ENCODE peak calls at places on chromosomes 5 and 9, in five cellular contexts. One of them, this sample, is unnamed.

GRCh38 chr9:106886111-106887046 is 23.4 kb downstream of the ZNF462 start:
- DNase-seq in GM12878: no peak
- DNase-seq in A549: no peak
- DNase-seq in SK-N-SH: no peak
- DNase-seq in K562: no peak
- DNase-seq in this sample: peak; percentile 45

GRCh38 chr9:77980622-77981021 is 51.0 kb downstream of the GNAQ start:
- DNase-seq in K562: no peak
- DNase-seq in GM12878: no peak
- DNase-seq in SK-N-SH: no peak
- DNase-seq in A549: no peak
- DNase-seq in this sample: peak; percentile 81

GRCh38 chr5:43202380-43202779 is 10.4 kb downstream of the NIM1K start:
- DNase-seq in SK-N-SH: no peak
- DNase-seq in GM12878: no peak
- DNase-seq in A549: no peak
- DNase-seq in K562: peak; percentile 8
- DNase-seq in this sample: no peak

GRCh38 chr9:130825051-130825651 is 9.9 kb upstream of the ABL1 start:
- DNase-seq in K562: peak; percentile 91
- DNase-seq in A549: no peak
- DNase-seq in GM12878: no peak
- DNase-seq in SK-N-SH: peak; percentile 42
- DNase-seq in this sample: peak; percentile 84

GRCh38 chr9:38662763-38663593 is 42.6 kb upstream of the ANKRD18A start:
- DNase-seq in A549: no peak
- DNase-seq in GM12878: no peak
- DNase-seq in SK-N-SH: peak; percentile 36
- DNase-seq in K562: no peak
- DNase-seq in this sample: no peak

GRCh38 chr5:150065886-150066285 is 20.5 kb downstream of the CSF1R start:
- DNase-seq in GM12878: no peak
- DNase-seq in K562: no peak
- DNase-seq in SK-N-SH: no peak
- DNase-seq in A549: no peak
- DNase-seq in this sample: peak; percentile 15

GRCh38 chr5:133610489-133611356 is 1.6 kb downstream of the FSTL4 start:
- DNase-seq in SK-N-SH: peak; percentile 87
- DNase-seq in A549: peak; percentile 82
- DNase-seq in K562: peak; percentile 70
- DNase-seq in GM12878: no peak
- DNase-seq in this sample: no peak

GRCh38 chr5:173712609-173713176 is 96.2 kb upstream of the BOD1 start:
- DNase-seq in A549: no peak
- DNase-seq in GM12878: no peak
- DNase-seq in SK-N-SH: no peak
- DNase-seq in K562: no peak
- DNase-seq in this sample: no peak

GRCh38 chr5:81081461-81081835 is 121.3 kb downstream of the RASGRF2 start:
- DNase-seq in K562: no peak
- DNase-seq in SK-N-SH: no peak
- DNase-seq in A549: no peak
- DNase-seq in GM12878: no peak
- DNase-seq in this sample: no peak

GRCh38 chr5:148205044-148205813 is 2.4 kb downstream of the SPINK6 start:
- DNase-seq in GM12878: no peak
- DNase-seq in K562: no peak
- DNase-seq in SK-N-SH: no peak
- DNase-seq in A549: no peak
- DNase-seq in this sample: no peak

GRCh38 chr9:124124729-124125589 is 113.4 kb downstream of the LHX2 start:
- DNase-seq in SK-N-SH: no peak
- DNase-seq in K562: no peak
- DNase-seq in GM12878: no peak
- DNase-seq in A549: no peak
- DNase-seq in this sample: no peak

GRCh38 chr5:16135506-16135905 is 44.1 kb downstream of the MARCHF11 start:
- DNase-seq in K562: no peak
- DNase-seq in GM12878: no peak
- DNase-seq in A549: no peak
- DNase-seq in SK-N-SH: no peak
- DNase-seq in this sample: no peak

GRCh38 chr5:138083702-138084101 is at the start of gene WNT8A:
- DNase-seq in K562: no peak
- DNase-seq in SK-N-SH: no peak
- DNase-seq in GM12878: no peak
- DNase-seq in A549: no peak
- DNase-seq in this sample: no peak

GRCh38 chr9:70403618-70404025 is 10.8 kb downstream of the KLF9 start:
- DNase-seq in K562: no peak
- DNase-seq in SK-N-SH: no peak
- DNase-seq in A549: no peak
- DNase-seq in GM12878: no peak
- DNase-seq in this sample: peak; percentile 47

GRCh38 chr9:78213696-78214095 is 22.2 kb upstream of the CEP78 start:
- DNase-seq in K562: no peak
- DNase-seq in A549: no peak
- DNase-seq in SK-N-SH: peak; percentile 22
- DNase-seq in GM12878: no peak
- DNase-seq in this sample: no peak

GRCh38 chr5:138243794-138244193 is 30.6 kb downstream of the GFRA3 start:
- DNase-seq in A549: no peak
- DNase-seq in SK-N-SH: no peak
- DNase-seq in GM12878: no peak
- DNase-seq in K562: no peak
- DNase-seq in this sample: no peak

GRCh38 chr5:36442352-36442751 is 140.7 kb upstream of the RANBP3L start:
- DNase-seq in K562: peak; percentile 75
- DNase-seq in A549: no peak
- DNase-seq in SK-N-SH: no peak
- DNase-seq in GM12878: no peak
- DNase-seq in this sample: no peak

GRCh38 chr5:150624334-150625163 is 15.9 kb upstream of the SYNPO start:
- DNase-seq in SK-N-SH: peak; percentile 91
- DNase-seq in GM12878: no peak
- DNase-seq in K562: peak; percentile 76
- DNase-seq in A549: peak; percentile 70
- DNase-seq in this sample: no peak

GRCh38 chr5:131387236-131387635 is 123.4 kb downstream of the CDC42SE2 start:
- DNase-seq in SK-N-SH: no peak
- DNase-seq in K562: no peak
- DNase-seq in A549: no peak
- DNase-seq in GM12878: no peak
- DNase-seq in this sample: no peak

GRCh38 chr9:91053824-91054223 is 252.2 kb downstream of the SYK start:
- DNase-seq in SK-N-SH: no peak
- DNase-seq in GM12878: no peak
- DNase-seq in K562: no peak
- DNase-seq in A549: no peak
- DNase-seq in this sample: no peak

GRCh38 chr5:170287532-170287931 is 10.0 kb downstream of the LCP2 start:
- DNase-seq in A549: no peak
- DNase-seq in K562: no peak
- DNase-seq in SK-N-SH: no peak
- DNase-seq in GM12878: no peak
- DNase-seq in this sample: no peak

GRCh38 chr5:79771387-79771786 is 81.8 kb downstream of the CMYA5 start:
- DNase-seq in GM12878: no peak
- DNase-seq in K562: no peak
- DNase-seq in A549: no peak
- DNase-seq in SK-N-SH: no peak
- DNase-seq in this sample: peak; percentile 29

GRCh38 chr5:107951322-107951721 is 280.6 kb upstream of the EFNA5 start:
- DNase-seq in GM12878: no peak
- DNase-seq in A549: no peak
- DNase-seq in K562: no peak
- DNase-seq in SK-N-SH: peak; percentile 9
- DNase-seq in this sample: no peak

GRCh38 chr5:125065114-125065513 is 318.7 kb upstream of the ZNF608 start:
- DNase-seq in A549: no peak
- DNase-seq in SK-N-SH: no peak
- DNase-seq in GM12878: no peak
- DNase-seq in K562: no peak
- DNase-seq in this sample: no peak

GRCh38 chr5:106860398-106861044 is 810.2 kb downstream of the EFNA5 start:
- DNase-seq in K562: no peak
- DNase-seq in GM12878: no peak
- DNase-seq in A549: no peak
- DNase-seq in SK-N-SH: no peak
- DNase-seq in this sample: no peak

GRCh38 chr5:168328804-168329203 is 37.4 kb downstream of the WWC1 start:
- DNase-seq in K562: peak; percentile 20
- DNase-seq in SK-N-SH: no peak
- DNase-seq in GM12878: peak; percentile 39
- DNase-seq in A549: peak; percentile 71
- DNase-seq in this sample: peak; percentile 56

GRCh38 chr9:99511723-99512122 is 289.6 kb downstream of the SEC61B start:
- DNase-seq in GM12878: no peak
- DNase-seq in A549: no peak
- DNase-seq in K562: no peak
- DNase-seq in SK-N-SH: no peak
- DNase-seq in this sample: no peak

GRCh38 chr9:16147726-16148125 is 594.9 kb downstream of the CCDC171 start:
- DNase-seq in K562: no peak
- DNase-seq in A549: no peak
- DNase-seq in GM12878: no peak
- DNase-seq in SK-N-SH: no peak
- DNase-seq in this sample: no peak

GRCh38 chr9:88808761-88809370 is 182.4 kb upstream of the S1PR3 start:
- DNase-seq in K562: no peak
- DNase-seq in GM12878: no peak
- DNase-seq in A549: no peak
- DNase-seq in SK-N-SH: no peak
- DNase-seq in this sample: no peak

GRCh38 chr9:113399646-113400200 is 1.4 kb downstream of the ALAD start:
- DNase-seq in SK-N-SH: no peak
- DNase-seq in A549: no peak
- DNase-seq in K562: no peak
- DNase-seq in GM12878: no peak
- DNase-seq in this sample: no peak

GRCh38 chr9:18129809-18130334 is 344.1 kb upstream of the ADAMTSL1 start:
- DNase-seq in K562: no peak
- DNase-seq in GM12878: no peak
- DNase-seq in A549: no peak
- DNase-seq in SK-N-SH: no peak
- DNase-seq in this sample: no peak

GRCh38 chr5:75156585-75156984 is 80.1 kb downstream of the ANKRD31 start:
- DNase-seq in K562: no peak
- DNase-seq in SK-N-SH: no peak
- DNase-seq in A549: no peak
- DNase-seq in GM12878: no peak
- DNase-seq in this sample: no peak
- TF ChIP-seq USF2 in K562: no peak
- TF ChIP-seq USF2 in SK-N-SH: no peak
- TF ChIP-seq USF2 in A549: no peak
- TF ChIP-seq USF2 in GM12878: no peak
- TF ChIP-seq USF2 in this sample: no peak

GRCh38 chr5:91150189-91150588 is 232.9 kb downstream of the ARRDC3 start:
- DNase-seq in A549: peak; percentile 30
- DNase-seq in K562: no peak
- DNase-seq in SK-N-SH: no peak
- DNase-seq in GM12878: no peak
- DNase-seq in this sample: no peak

GRCh38 chr5:91154338-91154737 is 228.8 kb downstream of the ARRDC3 start:
- DNase-seq in SK-N-SH: no peak
- DNase-seq in GM12878: no peak
- DNase-seq in A549: no peak
- DNase-seq in K562: no peak
- DNase-seq in this sample: no peak

GRCh38 chr5:91150636-91151035 is 232.5 kb downstream of the ARRDC3 start:
- DNase-seq in GM12878: no peak
- DNase-seq in K562: no peak
- DNase-seq in SK-N-SH: no peak
- DNase-seq in A549: no peak
- DNase-seq in this sample: no peak

GRCh38 chr5:91155238-91155637 is 227.9 kb downstream of the ARRDC3 start:
- DNase-seq in SK-N-SH: no peak
- DNase-seq in A549: no peak
- DNase-seq in K562: no peak
- DNase-seq in GM12878: no peak
- DNase-seq in this sample: no peak

GRCh38 chr5:91151947-91152346 is 231.2 kb downstream of the ARRDC3 start:
- DNase-seq in SK-N-SH: no peak
- DNase-seq in GM12878: no peak
- DNase-seq in K562: no peak
- DNase-seq in A549: peak; percentile 48
- DNase-seq in this sample: peak; percentile 90
- TF ChIP-seq RCOR1 in SK-N-SH: no peak
- TF ChIP-seq RCOR1 in GM12878: no peak
- TF ChIP-seq RCOR1 in K562: no peak
- TF ChIP-seq RCOR1 in A549: no peak
- TF ChIP-seq RCOR1 in this sample: no peak

DNA sequence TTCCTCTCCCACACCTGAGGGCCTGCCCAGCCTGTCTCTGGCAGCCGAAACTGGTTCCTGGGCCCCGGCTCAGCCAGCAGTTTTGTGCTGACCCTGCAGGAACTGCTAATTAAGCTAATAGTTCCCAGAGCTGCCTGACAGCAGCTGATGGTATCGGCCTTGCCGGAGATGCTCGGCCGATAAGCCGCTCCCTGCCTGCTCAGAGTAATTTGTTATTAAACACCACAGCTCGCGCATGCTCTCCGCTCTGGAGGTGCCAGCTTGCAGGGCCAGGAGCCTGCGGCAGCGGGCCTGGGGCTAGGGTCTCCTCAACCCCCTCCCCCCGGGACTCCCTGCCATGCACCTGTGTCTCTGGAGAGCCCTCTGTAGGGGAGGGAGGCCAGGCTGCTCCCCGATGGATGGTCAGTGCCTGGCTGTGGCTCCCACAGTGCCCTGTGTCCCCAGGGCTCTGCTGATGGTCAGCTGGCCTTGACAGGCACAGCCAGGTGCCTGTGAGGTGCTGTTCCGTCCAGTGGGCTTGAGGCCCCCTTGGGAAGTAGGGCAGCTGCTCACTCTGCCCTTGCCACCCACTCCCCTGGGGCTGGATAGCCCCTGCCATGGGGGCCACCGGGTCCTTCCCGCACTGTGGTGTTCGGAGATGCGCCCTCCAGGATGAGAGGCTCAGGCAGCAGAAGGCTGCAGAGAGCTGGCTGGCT is 41.7 kb downstream of the RXRA start:
- DNase-seq in A549: no peak
- DNase-seq in SK-N-SH: peak; percentile 83
- DNase-seq in K562: no peak
- DNase-seq in GM12878: no peak
- DNase-seq in this sample: no peak
- TF ChIP-seq RFX5 in A549: no peak
- TF ChIP-seq RFX5 in SK-N-SH: peak; percentile 6
- TF ChIP-seq RFX5 in K562: no peak
- TF ChIP-seq RFX5 in GM12878: no peak
- TF ChIP-seq RFX5 in this sample: no peak

DNA sequence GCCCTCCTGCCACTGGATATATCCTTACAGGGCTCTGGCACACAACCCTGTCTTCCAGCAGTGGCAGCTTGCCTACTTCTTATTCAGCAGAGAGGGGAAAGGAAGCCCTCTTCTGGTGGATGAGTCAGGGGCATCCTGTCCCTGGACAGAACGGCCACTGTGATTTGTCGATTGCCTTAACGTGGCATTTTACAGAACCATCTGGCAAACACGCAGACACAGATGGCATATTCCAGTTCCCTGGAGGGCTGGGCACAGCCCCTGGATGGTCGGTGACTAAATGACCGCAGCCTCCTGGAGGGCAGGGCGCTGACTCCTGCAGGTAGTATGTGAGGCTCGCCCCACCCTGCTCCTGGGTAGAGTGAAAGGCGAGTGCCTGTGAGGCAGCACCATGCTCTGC is 62.1 kb downstream of the DCP2 start:
- DNase-seq in A549: no peak
- DNase-seq in K562: no peak
- DNase-seq in GM12878: no peak
- DNase-seq in SK-N-SH: no peak
- DNase-seq in this sample: peak; percentile 47
- TF ChIP-seq USF2 in A549: no peak
- TF ChIP-seq USF2 in K562: no peak
- TF ChIP-seq USF2 in GM12878: no peak
- TF ChIP-seq USF2 in SK-N-SH: no peak
- TF ChIP-seq USF2 in this sample: no peak